ENCODE peak calls at places on chromosomes 16 and 17, in eight cellular contexts. E is BJ, P is Peyer's patch, Z is fibroblast of the aortic adventitia, T is hepatocyte, H is cardiac fibroblast, J is lung, N is dorsolateral prefrontal cortex. A is an unnamed sample.

GRCh38 chr17:78442648-78443128 is 64.2 kb downstream of the PGS1 start:
- DNase-seq in J (peak), P (no peak), N (no peak), T (no peak), Z (no peak), E (no peak), H (peak), A (peak)

GRCh38 chr17:37212184-37212583 is 163.6 kb upstream of the C17orf78 start:
- DNase-seq in H (peak), P (no peak), N (no peak), T (no peak), E (no peak), Z (peak), J (no peak), A (no peak)

GRCh38 chr17:67912656-67913055 is 83.6 kb downstream of the C17orf58 start:
- DNase-seq in H (no peak), P (no peak), E (no peak), T (no peak), Z (no peak), J (no peak), N (no peak), A (no peak)

GRCh38 chr16:71894229-71894920 is 956 bp upstream of the IST1 start:
- DNase-seq in H (peak), N (peak), P (peak), Z (peak), J (peak), T (peak), E (no peak), A (peak)

GRCh38 chr17:58517378-58517927 is 3.0 kb upstream of the MTMR4 start:
- DNase-seq in N (no peak), J (no peak), T (no peak), Z (no peak), E (no peak), H (no peak), P (no peak), A (no peak)

GRCh38 chr17:74276051-74276476 is 2.0 kb downstream of the DNAI2 start:
- DNase-seq in P (no peak), J (no peak), E (no peak), H (peak), N (no peak), Z (peak), T (no peak), A (no peak)

GRCh38 chr17:78431692-78431958 is 53.2 kb downstream of the PGS1 start:
- DNase-seq in H (no peak), T (no peak), Z (no peak), P (no peak), N (no peak), J (no peak), E (no peak), A (no peak)

GRCh38 chr16:88782454-88783390 is 2.3 kb downstream of the PIEZO1 start:
- DNase-seq in J (no peak), E (no peak), P (peak), Z (peak), N (no peak), H (peak), T (no peak), A (peak)

GRCh38 chr16:85984947-85985451 is 86.0 kb downstream of the IRF8 start:
- DNase-seq in N (no peak), P (no peak), T (peak), E (no peak), H (no peak), J (no peak), Z (no peak), A (peak)

GRCh38 chr16:85983064-85983463 is 84.1 kb downstream of the IRF8 start:
- DNase-seq in H (no peak), P (no peak), T (no peak), N (no peak), J (no peak), Z (no peak), E (no peak), A (peak)

GRCh38 chr16:85983606-85984005 is 84.6 kb downstream of the IRF8 start:
- DNase-seq in N (no peak), E (no peak), H (no peak), T (no peak), Z (no peak), P (no peak), J (no peak), A (peak)

GRCh38 chr16:85982563-85982939 is 83.6 kb downstream of the IRF8 start:
- DNase-seq in T (no peak), H (no peak), Z (no peak), N (no peak), E (no peak), P (no peak), J (peak), A (peak)

GRCh38 chr16:85984211-85984880 is 85.4 kb downstream of the IRF8 start:
- DNase-seq in J (no peak), N (no peak), Z (no peak), E (no peak), H (no peak), P (no peak), T (no peak), A (peak)
- H3K4me3 ChIP-seq in J (no peak), N (no peak), Z (no peak), E (no peak), H (no peak), P (no peak), T (no peak), A (no peak)

DNA sequence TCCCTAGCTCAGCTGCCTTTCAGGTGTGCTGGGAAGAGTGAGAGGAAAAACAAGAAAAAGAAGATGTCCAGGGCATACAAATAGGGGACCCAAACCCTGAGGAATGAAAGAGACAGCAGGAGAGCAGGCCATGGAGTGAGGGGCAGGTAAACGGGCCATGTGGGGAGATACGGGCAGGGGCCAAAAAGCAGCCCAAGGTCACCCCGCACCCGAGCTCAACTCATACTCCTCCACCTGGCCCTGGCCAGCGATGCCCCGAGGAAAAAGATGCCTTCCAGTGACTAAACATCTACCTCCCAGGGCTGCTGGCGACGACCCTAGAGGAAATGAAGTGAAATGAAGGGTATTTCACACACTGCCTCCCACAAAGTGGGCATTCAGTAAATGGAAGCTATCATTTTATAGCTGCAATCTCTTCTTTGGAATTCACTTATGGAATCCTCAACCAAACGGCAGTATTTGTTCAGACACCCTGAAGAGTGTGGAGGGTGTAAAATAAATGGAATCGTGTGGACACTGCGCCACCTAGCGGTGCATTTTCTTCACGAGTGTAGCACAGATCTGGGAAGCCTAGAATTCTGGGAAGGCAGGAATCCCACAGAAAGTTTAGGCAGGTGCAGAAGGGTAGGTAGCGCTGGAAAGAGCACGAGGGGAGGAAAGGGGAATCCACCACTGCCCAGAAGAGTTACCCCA is 14.9 kb downstream of the ELAC2 start:
- DNase-seq in H (peak), E (no peak), Z (peak), P (peak), N (peak), J (peak), T (peak), A (no peak)
- TF ChIP-seq CTCF in H (peak), E (peak), Z (peak), P (peak), N (peak), J (peak), T (peak), A (peak)

GRCh38 chr17:59796785-59797205 is 89.3 kb downstream of the VMP1 start:
- DNase-seq in E (no peak), N (no peak), Z (peak), P (no peak), T (no peak), J (no peak), H (peak), A (no peak)
- H3K4me3 ChIP-seq in E (no peak), N (no peak), Z (no peak), P (no peak), T (no peak), J (no peak), H (no peak), A (no peak)

GRCh38 chr16:525520-526180 is 1.9 kb upstream of the CAPN15 start:
- DNase-seq in J (no peak), Z (peak), N (no peak), E (peak), H (peak), T (peak), P (no peak), A (no peak)
- TF ChIP-seq CTCF in J (no peak), Z (no peak), N (no peak), E (no peak), H (no peak), T (no peak), P (no peak), A (no peak)

GRCh38 chr16:10616395-10616743 is 36.0 kb upstream of the EMP2 start:
- DNase-seq in N (no peak), P (no peak), T (no peak), Z (no peak), E (no peak), J (no peak), H (no peak), A (no peak)

GRCh38 chr16:10614685-10615084 is 34.3 kb upstream of the EMP2 start:
- DNase-seq in T (no peak), E (no peak), Z (no peak), H (no peak), P (no peak), J (no peak), N (no peak), A (no peak)

GRCh38 chr16:10617662-10618420 is 37.4 kb upstream of the EMP2 start:
- DNase-seq in J (no peak), Z (no peak), N (no peak), T (no peak), E (no peak), H (no peak), P (no peak), A (no peak)

GRCh38 chr16:10618710-10619209 is 38.4 kb upstream of the EMP2 start:
- DNase-seq in Z (peak), E (no peak), P (no peak), H (no peak), J (no peak), N (no peak), T (no peak), A (no peak)

DNA sequence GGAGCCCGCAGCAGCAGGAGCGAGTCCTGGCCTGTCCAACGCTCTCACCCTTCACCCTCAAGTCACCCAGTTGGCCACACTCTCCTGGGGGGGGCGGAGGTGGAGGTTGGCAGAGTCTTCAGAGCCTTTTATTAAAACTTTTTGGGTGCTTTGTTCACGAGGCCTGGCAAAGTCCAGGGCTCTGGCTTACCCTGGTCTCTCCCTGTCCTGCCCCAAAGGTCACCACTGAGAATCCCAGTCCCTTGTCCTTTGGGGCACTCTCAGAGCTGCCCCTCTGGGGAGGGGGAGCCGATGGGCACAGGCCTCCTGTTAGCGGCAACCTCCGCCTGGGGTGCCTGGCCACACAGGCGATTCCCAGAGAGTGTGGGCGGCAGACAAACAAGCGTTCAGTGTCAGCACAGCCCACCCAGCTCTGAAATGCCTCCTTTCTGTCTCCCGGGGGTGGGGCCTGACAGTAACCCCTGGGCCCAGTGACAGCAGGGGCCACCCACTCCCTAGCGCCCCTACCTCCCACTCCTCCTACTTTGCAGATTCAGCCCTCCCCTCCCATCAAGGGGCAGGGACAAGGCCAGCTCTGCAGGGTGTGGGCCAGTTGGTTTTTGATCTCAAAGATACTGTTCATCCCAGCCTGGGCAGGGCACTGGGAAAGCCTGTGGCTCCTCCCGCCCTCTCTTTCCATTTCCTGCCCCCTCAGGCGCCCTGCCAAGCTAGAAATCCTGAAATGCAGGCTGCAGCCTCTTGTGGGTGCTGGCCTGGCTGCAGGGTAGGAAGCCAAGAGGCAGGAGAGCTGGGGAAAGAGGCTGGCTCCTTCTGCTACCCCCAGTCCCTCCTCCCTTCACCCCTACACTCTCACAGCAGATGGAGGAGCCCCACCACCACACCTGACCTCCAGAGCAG is 36.6 kb upstream of the EMP2 start:
- DNase-seq in N (no peak), H (peak), P (no peak), Z (peak), T (peak), J (peak), E (no peak), A (no peak)
- H3K4me3 ChIP-seq in N (no peak), H (no peak), P (no peak), Z (no peak), T (no peak), J (no peak), E (no peak), A (no peak)

GRCh38 chr17:2030779-2031163 is 818 bp downstream of the DPH1 start:
- DNase-seq in E (no peak), H (peak), Z (peak), T (no peak), P (no peak), J (no peak), N (no peak), A (no peak)
- TF ChIP-seq CTCF in E (peak), H (peak), Z (peak), T (peak), P (peak), J (peak), N (no peak), A (no peak)

DNA sequence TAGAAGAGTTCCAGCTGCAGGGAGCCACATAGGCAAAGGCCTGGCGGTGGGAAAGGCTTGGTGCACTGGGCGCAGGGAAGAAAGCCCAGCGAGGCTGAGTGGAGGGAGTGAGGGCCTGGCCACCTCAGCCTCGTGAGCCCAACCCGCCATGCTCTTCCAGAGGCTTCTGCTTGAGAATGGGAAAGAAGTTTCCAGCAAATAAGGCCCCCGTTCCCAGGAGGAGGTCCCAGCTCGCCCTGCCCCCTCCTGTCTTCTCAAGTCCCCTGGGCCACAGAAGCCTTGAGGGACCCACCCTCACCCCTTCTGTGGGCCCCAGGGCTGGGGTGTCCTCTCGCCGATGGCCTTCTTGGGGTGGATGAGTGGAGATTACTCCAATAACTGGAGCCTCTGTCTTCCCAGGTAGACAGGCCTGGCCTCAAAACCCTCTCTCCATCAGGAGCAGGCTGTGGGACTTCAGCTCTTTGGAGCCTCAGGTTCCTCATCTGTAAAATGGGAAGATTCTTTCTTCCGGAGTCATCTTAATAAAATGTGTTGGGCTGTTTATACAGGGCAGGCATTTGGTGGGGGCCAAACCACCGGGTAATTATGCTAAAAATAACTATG is 933 bp upstream of the SNN start:
- DNase-seq in E (no peak), P (no peak), J (no peak), H (no peak), T (no peak), Z (no peak), N (no peak), A (peak)
- H3K4me3 ChIP-seq in E (no peak), P (no peak), J (no peak), H (no peak), T (no peak), Z (no peak), N (peak), A (no peak)

DNA sequence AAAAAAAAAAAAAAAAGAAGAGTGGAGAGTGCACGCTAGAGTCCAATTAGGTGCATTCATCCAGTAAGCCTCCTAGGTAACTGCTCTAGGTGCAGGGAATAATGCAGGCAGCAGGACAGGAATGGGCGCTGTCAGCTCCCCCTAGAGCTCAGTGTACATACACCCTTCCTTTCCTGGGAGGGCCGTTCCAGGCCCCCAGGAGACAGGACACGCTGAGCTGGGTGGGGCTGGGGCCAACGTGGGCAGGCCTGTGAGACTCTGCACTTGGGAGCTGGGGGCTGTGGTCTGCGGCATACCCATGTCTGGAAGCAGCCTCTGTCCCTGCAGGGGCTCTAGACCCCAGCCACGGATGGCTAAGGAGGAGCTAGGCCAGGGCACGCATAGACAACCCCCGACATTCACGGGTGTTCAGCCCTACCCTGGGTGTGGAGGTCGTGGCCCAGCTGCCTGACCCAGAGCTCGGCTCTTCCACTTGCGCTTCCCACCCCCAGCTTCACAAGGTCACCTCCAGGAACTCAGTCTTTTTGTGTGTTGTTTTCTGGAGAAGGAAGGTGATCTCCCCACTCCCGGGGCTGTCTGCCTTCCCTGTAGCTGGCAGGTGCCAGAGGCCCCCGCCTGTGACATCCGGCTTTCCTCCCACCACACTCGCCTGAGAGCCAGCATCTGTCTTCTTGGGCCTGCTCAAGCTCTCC is 985 bp upstream of the ANTKMT start:
- DNase-seq in H (no peak), E (no peak), Z (no peak), T (no peak), J (no peak), P (peak), N (peak), A (no peak)
- TF ChIP-seq CTCF in H (peak), E (peak), Z (peak), T (no peak), J (no peak), P (no peak), N (no peak), A (no peak)

GRCh38 chr17:16492613-16493290 is 759 bp upstream of the LRRC75A start:
- DNase-seq in N (no peak), T (no peak), H (no peak), J (no peak), P (no peak), E (no peak), Z (no peak), A (no peak)
- H3K4me3 ChIP-seq in N (peak), T (no peak), H (no peak), J (no peak), P (peak), E (peak), Z (no peak), A (peak)